ENCODE peak calls at places on chromosomes 16 and 17, in six cellular contexts. L, N, U, B, R and Y are unnamed samples.

GRCh38 chr17:29133146-29133713 is 47.0 kb downstream of the MYO18A start:
- DNase-seq in L (no peak), N (no peak), U (peak), B (peak), R (no peak), Y (no peak)

GRCh38 chr16:21116148-21116693 is 34.4 kb downstream of the DNAH3 start:
- DNase-seq in L (no peak), N (peak), U (no peak), B (no peak), R (no peak), Y (peak)

GRCh38 chr16:85395913-85396878 is 216.9 kb upstream of the GSE1 start:
- DNase-seq in L (peak), N (no peak), U (peak), B (no peak), R (peak), Y (peak)

GRCh38 chr16:77273815-77274214 is 74.6 kb downstream of the SYCE1L start:
- DNase-seq in L (no peak), N (no peak), U (no peak), B (no peak), R (no peak), Y (no peak)

GRCh38 chr16:6267682-6268081 is 1065.0 kb upstream of the RBFOX1 start:
- DNase-seq in L (no peak), N (no peak), U (no peak), B (no peak), R (no peak), Y (no peak)

GRCh38 chr17:31310260-31310659 is 3.6 kb downstream of the EVI2B start:
- DNase-seq in L (no peak), N (no peak), U (no peak), B (no peak), R (no peak), Y (no peak)

GRCh38 chr17:62578757-62579487 is 48.5 kb upstream of the MRC2 start:
- DNase-seq in L (no peak), N (no peak), U (no peak), B (no peak), R (no peak), Y (no peak)

GRCh38 chr17:17152385-17152784 is 53.7 kb downstream of the PLD6 start:
- DNase-seq in L (no peak), N (no peak), U (no peak), B (peak), R (no peak), Y (no peak)

GRCh38 chr16:26071383-26071782 is 379.6 kb downstream of the HS3ST4 start:
- DNase-seq in L (no peak), N (no peak), U (no peak), B (no peak), R (no peak), Y (no peak)

GRCh38 chr17:4136373-4136772 is 6.5 kb downstream of the ZZEF1 start:
- DNase-seq in L (no peak), N (no peak), U (peak), B (peak), R (no peak), Y (no peak)

GRCh38 chr16:79537584-79537983 is 63.0 kb downstream of the MAF start:
- DNase-seq in L (no peak), N (no peak), U (no peak), B (no peak), R (no peak), Y (no peak)

GRCh38 chr17:50920891-50921595 is 54.9 kb upstream of the TOB1 start:
- DNase-seq in L (no peak), N (no peak), U (no peak), B (no peak), R (no peak), Y (no peak)

GRCh38 chr17:37708616-37709212 is 36.1 kb downstream of the HNF1B start:
- DNase-seq in L (peak), N (no peak), U (no peak), B (no peak), R (no peak), Y (no peak)

GRCh38 chr17:81912441-81913309 is 1.5 kb upstream of the PCYT2 start:
- DNase-seq in L (no peak), N (no peak), U (no peak), B (no peak), R (no peak), Y (no peak)

GRCh38 chr16:89166696-89167424 is 4.7 kb upstream of the CDH15 start:
- DNase-seq in L (no peak), N (no peak), U (no peak), B (no peak), R (no peak), Y (no peak)

GRCh38 chr16:89169778-89170177 is 1.8 kb upstream of the CDH15 start:
- DNase-seq in L (no peak), N (no peak), U (no peak), B (no peak), R (no peak), Y (no peak)

GRCh38 chr16:89167425-89167941 is 4.1 kb upstream of the CDH15 start:
- DNase-seq in L (peak), N (peak), U (peak), B (peak), R (peak), Y (peak)

GRCh38 chr16:89170346-89171215 is 967 bp upstream of the CDH15 start:
- DNase-seq in L (no peak), N (no peak), U (peak), B (no peak), R (no peak), Y (no peak)

DNA sequence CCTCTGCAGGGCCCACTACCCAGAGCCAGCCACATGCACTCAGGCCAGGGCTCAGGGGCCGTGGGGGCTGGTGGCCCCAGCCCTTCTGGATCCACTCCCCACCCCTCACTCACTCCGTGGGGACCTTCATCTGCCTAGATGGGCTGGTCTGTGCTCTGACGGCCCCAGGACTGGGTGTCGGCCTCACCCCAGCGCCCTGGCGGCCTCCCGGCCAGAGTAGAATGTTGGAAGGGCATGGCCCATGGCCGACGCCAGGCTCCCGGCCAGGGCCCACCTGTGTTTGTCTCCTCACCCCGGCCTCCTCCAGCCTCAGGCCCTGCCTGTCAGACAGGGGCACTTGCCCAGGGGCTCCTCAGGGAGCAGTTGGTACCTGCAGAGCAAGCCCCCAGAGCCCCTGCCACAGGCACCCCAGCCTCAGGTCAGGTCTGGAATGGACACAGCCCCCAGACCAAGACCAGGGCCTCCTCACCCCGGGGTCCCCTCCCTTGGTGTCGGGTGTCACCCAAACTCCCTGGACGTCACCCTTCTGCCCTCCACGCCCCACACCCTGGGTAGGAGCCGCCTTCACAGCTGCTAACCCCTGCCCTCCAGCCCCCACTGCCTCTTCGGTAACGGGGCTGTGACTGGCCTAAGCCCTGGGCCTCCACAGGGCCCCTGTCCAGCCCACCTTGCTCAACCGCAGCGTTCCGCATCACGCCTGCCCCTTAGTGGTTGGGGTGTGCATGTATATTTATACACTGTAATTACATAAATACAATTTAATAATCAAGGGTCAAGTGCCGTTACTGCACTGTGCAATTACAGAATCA is 3.0 kb upstream of the CDH15 start:
- DNase-seq in L (no peak), N (no peak), U (no peak), B (no peak), R (no peak), Y (no peak)
- TF ChIP-seq CTCF in L (no peak), N (no peak), U (no peak), B (no peak), R (no peak), Y (no peak)

GRCh38 chr17:33109331-33110072 is 117.9 kb downstream of the SPACA3 start:
- DNase-seq in L (no peak), N (no peak), U (no peak), B (no peak), R (no peak), Y (no peak)
- TF ChIP-seq CTCF in L (no peak), N (no peak), U (no peak), B (no peak), R (no peak), Y (no peak)

GRCh38 chr17:57040571-57040970 is 44.5 kb upstream of the AKAP1 start:
- DNase-seq in L (no peak), N (no peak), U (no peak), B (no peak), R (no peak), Y (no peak)
- TF ChIP-seq CTCF in L (no peak), N (no peak), U (no peak), B (no peak), R (no peak), Y (no peak)

DNA sequence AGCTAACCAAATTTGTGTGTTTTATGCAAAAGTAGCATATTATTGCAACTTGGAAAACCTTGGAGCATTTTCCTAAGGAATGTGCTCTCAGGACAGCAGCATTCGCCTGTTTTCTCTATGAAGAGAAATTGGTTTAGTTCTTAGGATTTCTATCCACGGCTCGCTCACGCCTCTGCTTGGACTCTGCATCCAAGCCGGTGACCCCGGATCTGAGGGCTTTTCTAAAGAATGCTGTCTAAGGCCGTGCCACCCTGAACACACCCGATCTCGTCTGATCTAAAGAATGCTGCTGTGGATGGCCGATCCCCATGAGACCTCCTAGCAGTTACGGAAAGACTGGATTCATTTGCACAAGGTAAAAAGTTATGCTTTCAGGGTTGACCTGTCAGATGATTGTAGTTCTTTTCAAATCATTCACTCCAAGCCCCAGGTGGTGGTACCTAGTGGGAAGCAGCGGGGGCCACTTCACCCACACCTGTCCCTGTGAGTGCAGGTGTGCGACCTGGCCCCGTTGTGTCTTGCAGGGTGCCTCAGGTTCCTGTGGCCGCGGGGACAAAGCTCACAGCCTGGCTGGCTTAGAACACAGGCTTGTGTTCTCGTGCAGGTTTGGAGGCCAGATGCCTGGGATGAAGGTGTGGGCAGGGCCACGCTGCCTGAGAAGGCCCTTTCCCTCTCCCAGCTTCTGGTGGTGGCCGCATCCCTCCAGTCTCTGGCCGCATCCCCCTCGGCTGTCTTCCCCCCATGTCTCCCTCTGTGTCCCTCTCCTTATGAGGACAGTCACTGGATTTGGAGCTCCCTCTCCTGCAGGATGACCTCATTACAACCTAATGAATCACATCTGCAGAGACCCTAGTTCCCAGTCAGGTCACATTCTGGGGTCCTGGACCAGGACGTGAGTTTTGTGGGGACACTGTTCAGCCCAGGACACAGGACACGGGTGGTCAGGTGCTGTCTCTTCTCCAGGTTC is 71.1 kb downstream of the BANP start:
- DNase-seq in L (peak), N (no peak), U (no peak), B (no peak), R (no peak), Y (peak)
- TF ChIP-seq CTCF in L (no peak), N (no peak), U (no peak), B (no peak), R (no peak), Y (no peak)

DNA sequence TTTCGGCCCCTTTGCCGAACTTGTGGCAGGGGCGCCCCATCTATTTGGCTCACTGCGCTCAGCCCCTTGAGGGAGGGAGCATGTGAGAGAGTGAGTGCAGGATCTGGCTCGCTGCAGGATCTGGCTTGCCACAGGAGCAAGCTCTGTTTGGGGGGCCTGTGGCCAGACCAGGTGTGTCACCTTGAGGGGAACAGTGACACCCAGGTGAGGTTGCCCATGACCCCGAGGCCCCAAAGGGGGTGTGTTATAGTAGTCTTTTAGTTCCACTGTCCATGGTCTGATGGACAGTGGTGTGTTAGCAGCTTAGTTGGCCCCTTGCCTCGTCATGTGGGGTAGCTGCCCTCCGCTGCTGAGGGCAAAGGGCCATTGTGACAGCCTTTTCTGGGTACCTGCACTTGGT is 41.6 kb downstream of the CCDC42 start:
- DNase-seq in L (no peak), N (no peak), U (no peak), B (no peak), R (no peak), Y (no peak)
- TF ChIP-seq CTCF in L (no peak), N (no peak), U (no peak), B (no peak), R (no peak), Y (no peak)